ENCODE peak calls at places on chromosomes 11 and 22, in four cellular contexts. O is HepG2, G is A549, Z is K562. Y is an unnamed sample. For H3K4me1, the result is how much of the 10 kb centered on the place peaks cover.

GRCh38 chr22:37657590-37658132 is 862 bp upstream of the PDXP start:
- DNase-seq in G (no peak), Z (no peak), O (no peak), Y (no peak)

GRCh38 chr22:35434061-35434750 is 34.3 kb downstream of the MCM5 start:
- DNase-seq in Z (peak), O (no peak), G (no peak), Y (no peak)

GRCh38 chr11:20876738-20877137 is 207.4 kb downstream of the NELL1 start:
- DNase-seq in O (no peak), Z (no peak), G (no peak), Y (no peak)

GRCh38 chr11:10606536-10607208 is 38.2 kb upstream of the LYVE1 start:
- DNase-seq in O (no peak), Z (no peak), G (no peak), Y (no peak)

GRCh38 chr11:65654375-65655349 is 8.1 kb downstream of the RELA start:
- DNase-seq in G (no peak), Z (no peak), O (no peak), Y (no peak)

GRCh38 chr11:32200448-32200847 is 109.6 kb downstream of the RCN1 start:
- DNase-seq in O (no peak), Z (no peak), G (no peak), Y (peak)

GRCh38 chr11:70063555-70063954 is 14.6 kb upstream of the ANO1 start:
- DNase-seq in Z (no peak), G (no peak), O (no peak), Y (no peak)

GRCh38 chr22:35830305-35830704 is 112.6 kb downstream of the APOL5 start:
- DNase-seq in Z (no peak), G (no peak), O (no peak), Y (no peak)

GRCh38 chr11:75858613-75859012 is 43.6 kb downstream of the UVRAG start:
- DNase-seq in O (no peak), G (no peak), Z (no peak), Y (no peak)

GRCh38 chr11:110679323-110679980 is 32.8 kb downstream of the ARHGAP20 start:
- DNase-seq in O (no peak), G (no peak), Z (no peak), Y (no peak)

GRCh38 chr11:83285131-83285770 is 916 bp downstream of the CCDC90B start:
- DNase-seq in Z (no peak), G (no peak), O (no peak), Y (no peak)

GRCh38 chr11:69817265-69818236 is 1.7 kb downstream of the FGF3 start:
- DNase-seq in Z (peak), O (no peak), G (peak), Y (no peak)

GRCh38 chr11:36431429-36432092 is 78.5 kb downstream of the TRAF6 start:
- DNase-seq in Z (peak), O (peak), G (peak), Y (no peak)

GRCh38 chr11:119445850-119446249 is 22.9 kb upstream of the THY1 start:
- DNase-seq in Z (no peak), O (no peak), G (no peak), Y (no peak)
- TF ChIP-seq KDM1A in Z (no peak), O (no peak), G (no peak), Y (no peak)

GRCh38 chr11:67405688-67406339 is 1.9 kb downstream of the TBC1D10C start:
- DNase-seq in G (no peak), O (no peak), Z (no peak), Y (no peak)
- H3K4me1 ChIP-seq in G (under half), O (half or more), Z (half or more), Y (under half)

GRCh38 chr22:20015187-20015625 is 1.4 kb downstream of the ARVCF start:
- DNase-seq in G (no peak), O (no peak), Z (no peak), Y (no peak)
- TF ChIP-seq MAFK in G (no peak), O (no peak), Z (no peak), Y (no peak)

GRCh38 chr22:32324505-32325415 is 32.9 kb upstream of the RFPL3 start:
- DNase-seq in Z (no peak), O (no peak), G (no peak), Y (no peak)
- TF ChIP-seq KDM1A in Z (no peak), O (no peak), G (no peak), Y (peak)

GRCh38 chr11:827861-828167 is at the start of gene CRACR2B:
- DNase-seq in O (no peak), G (no peak), Z (no peak), Y (no peak)
- H3K4me1 ChIP-seq in O (half or more), G (half or more), Z (half or more), Y (under half)

GRCh38 chr11:118623291-118623655 is 15.9 kb downstream of the PHLDB1 start:
- DNase-seq in G (peak), Z (no peak), O (peak), Y (no peak)
- TF ChIP-seq MAFK in G (no peak), Z (no peak), O (no peak), Y (no peak)

DNA sequence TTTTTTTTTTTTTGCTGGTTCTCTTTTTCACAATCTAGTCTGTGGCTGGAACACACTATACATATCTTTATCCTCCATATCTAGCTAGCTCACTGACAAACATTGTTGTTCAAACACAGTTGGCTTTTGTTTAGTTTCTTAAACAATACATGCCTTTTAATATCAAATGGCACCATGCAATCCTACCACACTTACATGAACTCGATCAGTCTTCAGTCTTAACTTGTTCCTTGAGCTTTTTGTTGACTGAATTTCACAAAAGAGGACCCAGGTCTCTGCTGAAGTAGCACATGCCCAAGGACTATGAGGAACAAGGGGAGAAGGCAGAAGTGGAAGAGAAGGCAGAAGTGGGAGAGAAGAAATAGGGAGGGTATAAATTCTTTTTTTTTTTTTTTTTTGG is 25.5 kb downstream of the TMEM123 start:
- DNase-seq in O (no peak), G (no peak), Z (no peak), Y (no peak)
- TF ChIP-seq KDM1A in O (no peak), G (no peak), Z (no peak), Y (no peak)

DNA sequence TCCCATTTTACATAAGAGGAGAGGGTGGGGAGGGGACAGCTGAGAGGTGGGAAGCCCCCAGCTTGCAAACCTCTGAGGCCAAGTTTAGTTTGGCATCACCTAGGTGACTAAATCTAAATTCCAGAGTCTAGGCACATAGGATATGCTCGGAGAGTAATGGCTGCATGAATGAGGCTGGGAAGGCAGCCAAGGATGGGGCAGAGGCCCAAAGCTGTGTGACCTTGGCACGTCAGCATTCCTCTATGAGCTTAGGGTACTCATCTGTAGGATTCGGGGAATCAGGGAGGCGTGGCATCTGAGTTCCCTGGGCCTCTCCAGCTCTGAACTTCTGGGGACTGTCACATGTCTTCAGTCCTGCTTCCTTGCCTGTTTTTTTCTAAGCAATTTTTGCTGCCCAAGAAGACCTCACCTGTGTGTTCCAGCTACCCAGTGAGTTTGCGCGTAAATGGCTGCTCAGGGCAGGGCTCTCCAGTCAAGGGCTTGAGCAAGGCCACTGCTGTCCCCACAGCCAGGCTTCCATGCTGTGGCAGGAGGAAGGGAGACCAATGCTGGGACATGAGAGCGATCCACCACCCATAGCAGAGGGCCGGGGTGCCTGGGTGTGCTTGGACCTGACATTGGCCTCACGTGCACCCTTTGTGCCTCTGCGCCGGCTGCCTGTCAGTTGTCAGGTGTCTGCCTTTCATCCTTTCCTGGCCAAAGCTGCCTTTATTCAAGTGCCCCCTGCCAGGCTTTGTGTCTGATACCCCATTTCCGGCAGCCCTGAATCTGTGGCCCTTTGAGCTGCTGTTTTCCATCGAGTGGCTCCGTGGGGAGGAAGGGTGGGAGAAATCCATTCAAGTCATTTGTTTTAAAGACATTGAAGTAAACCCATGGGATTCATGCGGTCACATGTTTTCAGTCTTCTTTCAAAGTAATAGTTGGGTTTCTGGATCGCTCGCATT is 14.0 kb downstream of the DAGLA start:
- DNase-seq in O (peak), G (no peak), Z (no peak), Y (no peak)
- H3K4me1 ChIP-seq in O (under half), G (half or more), Z (under half), Y (under half)

Y was measured in H1.